ENCODE peak calls at places on chromosome 14, in five cellular contexts. A is uterus, M is IMR-90, Y is upper lobe of right lung, P is esophagus squamous epithelium. C is an unnamed sample.
A peak's percentile ranks its signal among the peaks of the same experiment; 100 is the strongest.

GRCh38 chr14:101781240-101782061 is 19.9 kb downstream of the PPP2R5C start:
- DNase-seq in A (no peak), M (no peak), Y (peak; percentile 71), P (no peak), C (peak; percentile 49)

GRCh38 chr14:69263364-69263763 is 3.4 kb downstream of the GALNT16 start:
- DNase-seq in A (peak; percentile 77), M (peak; percentile 93), Y (no peak), P (no peak), C (no peak)

GRCh38 chr14:89293349-89293916 is 123.6 kb downstream of the FOXN3 start:
- DNase-seq in A (no peak), M (no peak), Y (no peak), P (no peak), C (no peak)

GRCh38 chr14:54133896-54134295 is 177.3 kb upstream of the BMP4 start:
- DNase-seq in A (no peak), M (peak; percentile 59), Y (no peak), P (no peak), C (no peak)

GRCh38 chr14:97218713-97219355 is 421.7 kb downstream of the VRK1 start:
- DNase-seq in A (no peak), M (no peak), Y (no peak), P (no peak), C (no peak)

GRCh38 chr14:22400590-22401259 is 188.3 kb downstream of the DAD1 start:
- DNase-seq in A (no peak), M (no peak), Y (no peak), P (no peak), C (no peak)

GRCh38 chr14:68141531-68142088 is 322.0 kb downstream of the RAD51B start:
- DNase-seq in A (no peak), M (peak; percentile 68), Y (no peak), P (no peak), C (no peak)

GRCh38 chr14:74652541-74652940 is 40.5 kb upstream of the LTBP2 start:
- DNase-seq in A (no peak), M (no peak), Y (no peak), P (no peak), C (no peak)

GRCh38 chr14:88473791-88474190 is 81.0 kb downstream of the PTPN21 start:
- DNase-seq in A (no peak), M (peak; percentile 38), Y (no peak), P (no peak), C (no peak)

GRCh38 chr14:102518063-102518648 is 8.6 kb upstream of the ANKRD9 start:
- DNase-seq in A (no peak), M (no peak), Y (no peak), P (no peak), C (no peak)

GRCh38 chr14:89027097-89027740 is 202.8 kb downstream of the TTC8 start:
- DNase-seq in A (peak; percentile 23), M (peak; percentile 33), Y (peak; percentile 79), P (no peak), C (peak; percentile 22)

GRCh38 chr14:26531894-26532293 is 65.9 kb downstream of the NOVA1 start:
- DNase-seq in A (no peak), M (peak; percentile 81), Y (no peak), P (no peak), C (no peak)

GRCh38 chr14:33788116-33788515 is 162.8 kb downstream of the EGLN3 start:
- DNase-seq in A (no peak), M (no peak), Y (no peak), P (no peak), C (no peak)

GRCh38 chr14:33786091-33786825 is 164.6 kb downstream of the EGLN3 start:
- DNase-seq in A (no peak), M (no peak), Y (no peak), P (no peak), C (no peak)

GRCh38 chr14:33780035-33780434 is 170.8 kb downstream of the EGLN3 start:
- DNase-seq in A (no peak), M (no peak), Y (no peak), P (no peak), C (no peak)

GRCh38 chr14:33781267-33781666 is 169.6 kb downstream of the EGLN3 start:
- DNase-seq in A (no peak), M (no peak), Y (no peak), P (no peak), C (no peak)

DNA sequence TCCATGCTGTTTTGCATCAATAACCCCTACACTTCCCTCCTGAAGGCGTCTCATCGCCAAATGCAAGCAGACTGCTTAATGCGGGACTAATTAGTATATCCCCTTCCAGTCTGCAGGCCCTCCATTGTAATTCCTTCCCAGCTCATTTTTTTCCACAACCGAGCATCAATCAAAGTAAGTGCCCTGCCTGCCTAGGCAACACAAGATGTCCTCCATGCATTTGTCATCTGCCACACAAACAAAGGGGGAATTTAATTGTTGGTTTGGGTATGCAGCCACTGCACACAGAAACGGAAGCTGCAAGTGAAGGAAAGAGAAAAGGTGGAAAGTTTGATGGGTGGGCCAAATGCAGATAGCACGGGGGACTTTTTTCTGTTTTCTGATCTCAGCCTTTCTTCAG is 168.0 kb downstream of the EGLN3 start:
- DNase-seq in A (no peak), M (no peak), Y (no peak), P (no peak), C (no peak)
- H3K27ac ChIP-seq in A (no peak overlapping the region), M (no peak overlapping the region), Y (no peak overlapping the region), P (no peak overlapping the region), C (no peak overlapping the region)

GRCh38 chr14:79411403-79412174 is 799.7 kb downstream of the DIO2 start:
- DNase-seq in A (no peak), M (peak; percentile 66), Y (no peak), P (no peak), C (no peak)

GRCh38 chr14:79408696-79409095 is 802.6 kb downstream of the DIO2 start:
- DNase-seq in A (no peak), M (no peak), Y (no peak), P (no peak), C (no peak)

GRCh38 chr14:79405511-79405910 is 805.8 kb downstream of the DIO2 start:
- DNase-seq in A (no peak), M (no peak), Y (no peak), P (no peak), C (no peak)

GRCh38 chr14:79404874-79405273 is 806.4 kb downstream of the DIO2 start:
- DNase-seq in A (no peak), M (peak; percentile 31), Y (no peak), P (no peak), C (no peak)

GRCh38 chr14:79407572-79407971 is 803.7 kb downstream of the DIO2 start:
- DNase-seq in A (no peak), M (no peak), Y (no peak), P (no peak), C (no peak)
- H3K4me1 ChIP-seq in A (no peaks in the 10 kb centered on the region), M (no peaks in the 10 kb centered on the region), Y (no peaks in the 10 kb centered on the region), P (no peaks in the 10 kb centered on the region), C (no peaks in the 10 kb centered on the region)

DNA sequence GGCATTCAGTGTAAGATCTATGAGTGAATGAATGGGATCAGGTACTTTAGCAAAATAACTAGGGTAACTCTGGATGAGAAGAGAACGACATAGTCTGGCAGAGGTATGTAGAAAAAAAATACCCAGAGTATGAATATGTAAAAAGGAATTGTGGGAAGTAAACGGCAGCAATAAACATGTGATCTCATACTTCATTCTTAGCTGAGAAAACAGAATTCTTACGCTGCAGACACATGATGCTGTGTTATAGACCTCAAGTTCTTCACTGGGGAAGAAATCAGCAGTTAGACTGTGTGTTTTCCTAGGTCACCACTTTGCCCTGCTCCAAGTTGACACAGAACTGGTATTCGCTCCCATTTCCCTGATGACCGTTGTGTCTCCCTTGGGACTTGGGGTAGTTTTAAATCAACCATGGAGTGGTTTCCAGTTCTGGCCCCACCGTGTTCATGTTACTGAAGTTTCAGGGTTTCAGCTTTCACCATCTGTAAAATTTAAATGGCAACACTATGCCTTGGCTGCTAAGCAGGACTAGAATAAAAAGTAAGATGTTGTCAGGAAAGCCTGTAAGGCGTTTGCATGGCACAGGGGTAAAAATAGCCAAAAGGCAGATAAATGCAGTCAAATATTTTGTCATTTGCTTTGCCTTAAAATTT is 223.7 kb downstream of the PELI2 start:
- DNase-seq in A (no peak), M (peak; percentile 92), Y (no peak), P (no peak), C (no peak)
- H3K4me3 ChIP-seq in A (no peak overlapping the region), M (no peak overlapping the region), Y (no peak overlapping the region), P (no peak overlapping the region), C (no peak overlapping the region)

DNA sequence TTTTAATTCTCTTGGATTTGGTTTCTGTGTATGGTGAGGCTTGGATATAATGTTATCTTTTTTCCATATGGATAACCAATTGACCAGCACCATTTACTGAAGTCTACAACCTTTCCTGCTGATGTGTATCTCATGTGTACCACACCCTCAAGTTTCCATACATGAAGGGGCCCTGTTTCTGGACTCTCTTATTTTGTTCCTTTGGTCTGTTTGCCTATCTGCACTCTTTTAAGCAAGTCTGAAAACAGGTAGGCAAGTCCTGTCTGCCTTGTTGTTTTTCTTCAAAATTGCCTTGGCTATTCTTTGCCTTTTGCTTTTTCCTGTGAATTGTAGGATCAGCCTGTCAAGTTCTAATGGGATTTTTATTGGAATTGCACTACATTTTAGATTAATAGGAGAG is 44.6 kb downstream of the MAX start:
- DNase-seq in A (no peak), M (no peak), Y (no peak), P (no peak), C (no peak)
- H3K27ac ChIP-seq in A (no peak overlapping the region), M (no peak overlapping the region), Y (no peak overlapping the region), P (no peak overlapping the region), C (no peak overlapping the region)

DNA sequence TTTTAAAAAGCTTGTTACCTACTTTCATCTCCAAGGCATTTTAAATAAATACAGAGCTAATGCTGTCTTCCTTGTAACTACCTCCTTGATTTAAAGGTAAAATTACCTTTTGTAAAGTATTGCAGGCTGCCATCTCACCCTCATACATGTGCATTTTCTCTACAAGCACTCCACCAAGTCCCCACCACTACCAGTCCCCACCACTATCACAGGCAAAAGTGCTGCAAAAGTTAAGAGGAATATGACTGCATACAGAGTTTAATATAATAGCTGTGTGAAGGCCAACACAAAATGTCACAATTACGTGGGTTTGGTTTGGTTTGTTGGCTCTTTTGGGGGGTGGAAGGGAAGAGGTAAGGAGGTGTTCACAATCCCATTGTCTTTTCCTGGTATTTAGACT is 9.6 kb downstream of the SIX1 start:
- DNase-seq in A (no peak), M (no peak), Y (no peak), P (no peak), C (no peak)
- H3K4me1 ChIP-seq in A (peaks cover 10% of the 10 kb centered on the region), M (peaks cover 18% of the 10 kb centered on the region), Y (peaks cover 10% of the 10 kb centered on the region), P (peaks cover 39% of the 10 kb centered on the region), C (peaks cover 21% of the 10 kb centered on the region)

DNA sequence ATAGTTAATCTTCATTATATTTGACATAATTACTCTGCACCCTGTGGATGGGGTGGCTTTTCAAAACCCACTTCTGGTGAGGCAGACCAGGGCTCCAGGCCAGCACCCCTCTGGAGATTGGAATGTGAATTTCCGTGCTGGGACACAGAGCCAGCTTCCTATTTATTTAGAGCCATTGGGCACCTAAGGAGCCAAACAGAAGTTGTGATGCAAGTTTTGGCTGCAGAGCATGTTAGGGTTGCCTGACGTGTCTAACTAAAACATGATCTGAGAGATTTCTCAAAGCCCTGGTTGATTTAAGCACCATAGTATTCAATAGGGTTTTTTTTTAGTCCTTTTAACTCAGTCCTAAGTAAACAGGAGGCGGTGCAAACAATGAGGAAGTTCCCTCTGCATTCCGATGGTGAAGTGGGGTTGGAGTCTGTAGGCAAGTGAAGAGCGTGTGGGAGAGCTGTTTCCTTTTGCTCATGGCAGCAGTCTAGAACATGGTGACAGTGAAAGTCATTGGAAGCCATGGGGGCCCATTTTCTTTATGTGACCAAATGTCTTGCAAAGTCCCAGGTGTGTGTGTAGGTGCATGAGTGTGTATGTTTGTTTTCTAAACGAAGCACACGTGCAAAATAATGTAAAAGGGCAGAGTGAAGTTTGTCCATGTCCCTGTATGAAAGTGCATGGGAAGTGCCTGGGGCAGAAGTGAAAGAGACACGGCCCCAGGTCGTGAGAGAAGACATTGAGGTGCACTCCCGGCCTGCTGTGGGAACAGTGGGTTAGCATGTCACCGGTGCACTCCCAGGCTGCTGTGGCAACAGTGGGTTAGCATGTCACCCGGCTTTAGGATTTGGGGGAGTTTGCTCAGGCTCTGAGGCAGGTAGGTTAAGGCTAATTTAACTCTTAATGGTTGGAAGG is 117.7 kb downstream of the PRKCH start:
- DNase-seq in A (peak; percentile 46), M (peak; percentile 57), Y (peak; percentile 78), P (no peak), C (no peak)
- H3K4me3 ChIP-seq in A (no peak overlapping the region), M (no peak overlapping the region), Y (peak overlapping the region; percentile 19), P (peak overlapping the region; percentile 19), C (no peak overlapping the region)

GRCh38 chr14:58871972-58872530 is 234.3 kb downstream of the DACT1 start:
- DNase-seq in A (no peak), M (peak; percentile 38), Y (no peak), P (no peak), C (no peak)
- H3K27ac ChIP-seq in A (no peak overlapping the region), M (no peak overlapping the region), Y (no peak overlapping the region), P (no peak overlapping the region), C (no peak overlapping the region)

C was measured in heart left ventricle.